ENCODE peak calls at places on chromosomes 7 and 10, in four cellular contexts. X is fibroblast of pulmonary artery, A is HFF-Myc, C is PC-3. J is an unnamed sample.

GRCh38 chr10:85124592-85124991 is 796.2 kb downstream of the CCSER2 start:
- DNase-seq in X (no peak), A (no peak), C (no peak), J (no peak)

GRCh38 chr7:27961255-27961654 is 219.3 kb downstream of the JAZF1 start:
- DNase-seq in X (peak; percentile 16), A (no peak), C (peak; percentile 79), J (peak; percentile 12)

GRCh38 chr7:44279286-44279685 is 46.1 kb downstream of the CAMK2B start:
- DNase-seq in X (no peak), A (no peak), C (no peak), J (no peak)

GRCh38 chr10:48478469-48478868 is 126.4 kb downstream of the ARHGAP22 start:
- DNase-seq in X (no peak), A (no peak), C (no peak), J (no peak)

GRCh38 chr10:120732067-120732466 is 119.1 kb upstream of the WDR11 start:
- DNase-seq in X (peak; percentile 23), A (no peak), C (peak; percentile 94), J (no peak)

GRCh38 chr7:54841772-54842707 is 83.0 kb upstream of the SEC61G start:
- DNase-seq in X (peak; percentile 64), A (peak; percentile 37), C (peak; percentile 60), J (peak; percentile 69)

GRCh38 chr10:115710136-115710535 is 562.9 kb downstream of the GFRA1 start:
- DNase-seq in X (no peak), A (no peak), C (no peak), J (no peak)

GRCh38 chr7:30146127-30146612 is 11.4 kb downstream of the MTURN start:
- DNase-seq in X (peak; percentile 21), A (no peak), C (no peak), J (no peak)

GRCh38 chr10:92756233-92757065 is 66.7 kb downstream of the HHEX start:
- DNase-seq in X (peak; percentile 31), A (no peak), C (no peak), J (no peak)

GRCh38 chr7:129169705-129170319 is 18.6 kb upstream of the SMO start:
- DNase-seq in X (no peak), A (no peak), C (no peak), J (no peak)

GRCh38 chr7:129166745-129167144 is 21.7 kb upstream of the SMO start:
- DNase-seq in X (no peak), A (no peak), C (no peak), J (no peak)

GRCh38 chr7:129169171-129169643 is 19.2 kb upstream of the SMO start:
- DNase-seq in X (no peak), A (no peak), C (no peak), J (no peak)

GRCh38 chr7:129170373-129171021 is 17.9 kb upstream of the SMO start:
- DNase-seq in X (no peak), A (no peak), C (no peak), J (no peak)

DNA sequence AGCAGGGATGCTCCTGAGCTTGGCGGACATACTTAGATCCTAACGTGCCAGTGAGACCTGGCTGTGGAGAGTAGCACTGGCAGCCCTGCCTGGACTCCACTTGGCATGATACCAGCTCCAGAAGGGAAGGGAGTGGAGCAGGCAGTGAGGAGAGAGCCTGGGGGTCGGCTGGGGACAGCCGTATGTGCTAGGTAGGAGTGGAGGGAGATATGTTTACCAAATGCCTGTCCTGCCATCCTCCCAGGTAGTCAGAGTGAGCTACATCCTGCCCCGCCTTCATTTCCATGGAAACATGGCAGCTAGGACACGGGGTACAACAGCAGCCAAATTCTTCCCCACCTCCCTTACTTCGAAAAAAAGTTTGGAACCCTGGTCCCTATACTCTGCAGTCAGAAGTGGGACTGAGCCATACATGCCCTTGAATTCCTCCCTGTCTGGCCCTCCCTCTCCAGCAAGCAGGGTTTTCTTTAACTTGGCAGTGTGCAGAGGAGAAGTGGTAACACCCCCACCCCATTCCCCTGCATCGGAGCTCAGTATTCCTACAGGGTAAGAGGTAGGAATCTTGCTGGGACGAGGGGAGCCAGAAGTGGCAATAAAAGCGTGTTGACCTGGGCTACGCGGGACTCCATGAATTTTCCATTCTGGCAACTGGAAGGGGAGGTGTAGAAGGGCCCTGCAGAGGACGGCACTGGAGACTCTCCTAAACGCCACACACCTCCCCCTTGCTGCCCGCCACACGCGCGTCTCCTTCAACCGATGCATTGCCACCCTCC is 20.0 kb upstream of the SMO start:
- DNase-seq in X (no peak), A (no peak), C (no peak), J (no peak)
- TF ChIP-seq CTCF in X (no peak), A (no peak), C (no peak), J (no peak)

DNA sequence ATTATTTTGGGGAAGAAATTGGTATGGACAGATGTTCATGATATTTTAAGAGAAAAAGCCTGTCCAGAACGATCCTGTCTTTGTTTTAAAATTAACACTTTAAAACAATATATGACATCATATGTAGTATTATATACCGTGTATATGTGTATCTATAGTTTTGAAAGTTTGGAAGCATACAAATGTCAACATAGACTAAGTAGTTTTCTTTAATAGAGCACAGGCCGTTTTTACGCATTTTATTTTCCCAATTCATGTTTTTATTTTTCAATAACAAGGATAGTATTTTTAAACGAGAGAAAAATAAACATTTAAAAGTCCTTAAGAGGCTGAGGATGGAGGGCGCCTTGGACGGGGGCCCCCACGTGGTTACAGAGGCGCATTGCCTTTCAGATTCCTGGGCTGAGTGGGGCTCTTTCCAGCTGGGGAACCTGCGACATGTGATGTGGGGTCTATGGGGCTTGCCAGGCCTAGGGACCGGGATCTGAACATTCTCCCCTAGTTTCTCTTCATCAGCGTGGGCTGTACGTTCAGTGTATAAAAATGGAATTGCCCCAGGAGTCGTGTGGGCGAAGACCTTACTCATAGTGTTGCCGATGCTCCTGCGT is 127.8 kb upstream of the ZNF746 start:
- DNase-seq in X (peak; percentile 64), A (peak; percentile 21), C (peak; percentile 61), J (no peak)
- H3K4me3 ChIP-seq in X (peak overlapping the region; percentile 72), A (peak overlapping the region; percentile 74), C (peak overlapping the region; percentile 99), J (peak overlapping the region; percentile 91)

GRCh38 chr10:14954001-14954770 is at the start of gene DCLRE1C:
- DNase-seq in X (peak; percentile 86), A (peak; percentile 83), C (peak; percentile 82), J (peak; percentile 29)

GRCh38 chr10:14954934-14955333 is 1.0 kb upstream of the DCLRE1C start:
- DNase-seq in X (no peak), A (no peak), C (no peak), J (no peak)

GRCh38 chr10:14949291-14949690 is 4.6 kb downstream of the DCLRE1C start:
- DNase-seq in X (no peak), A (no peak), C (no peak), J (no peak)

GRCh38 chr10:14952851-14953451 is 945 bp downstream of the DCLRE1C start:
- DNase-seq in X (no peak), A (no peak), C (no peak), J (no peak)

DNA sequence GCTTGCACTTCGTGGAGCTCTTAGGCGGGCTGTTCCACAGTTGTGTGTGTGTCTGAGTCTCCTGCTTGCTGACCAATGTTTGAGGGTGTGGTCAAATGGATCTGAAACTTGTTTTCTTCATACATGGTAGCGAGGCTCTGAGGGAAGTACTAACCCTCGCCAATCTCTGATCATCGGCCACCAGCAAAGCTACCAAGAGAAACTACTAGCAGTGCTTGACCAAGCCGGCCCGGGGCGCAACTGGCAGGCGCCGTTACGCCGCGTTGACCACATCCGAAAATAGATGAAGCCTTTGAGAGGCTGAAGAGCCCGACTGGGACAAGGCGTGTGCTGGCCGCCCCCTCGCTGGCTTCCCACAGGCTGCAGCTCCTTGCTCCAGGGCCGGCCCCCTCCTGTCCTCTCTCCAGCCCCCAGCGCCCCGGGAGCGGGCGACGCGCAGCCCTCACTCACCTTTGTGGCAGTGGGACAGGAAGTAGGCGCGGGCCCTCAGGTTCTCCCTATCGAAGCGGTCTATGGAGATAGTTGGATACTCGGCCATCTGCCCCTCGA is 370 bp downstream of the DCLRE1C start:
- DNase-seq in X (peak; percentile 62), A (peak; percentile 16), C (peak; percentile 12), J (no peak)
- TF ChIP-seq CTCF in X (peak; percentile 20), A (no peak), C (no peak), J (peak; percentile 10)

GRCh38 chr7:25429731-25430130 is 201.4 kb upstream of the NPVF start:
- DNase-seq in X (no peak), A (no peak), C (no peak), J (no peak)
- H3K4me3 ChIP-seq in X (no peak overlapping the region), A (no peak overlapping the region), C (no peak overlapping the region), J (no peak overlapping the region)

GRCh38 chr10:83678850-83679249 is 460.5 kb upstream of the GHITM start:
- DNase-seq in X (no peak), A (no peak), C (no peak), J (no peak)

GRCh38 chr10:83682399-83682798 is 456.9 kb upstream of the GHITM start:
- DNase-seq in X (no peak), A (no peak), C (no peak), J (no peak)

GRCh38 chr10:83680470-83680891 is 458.8 kb upstream of the GHITM start:
- DNase-seq in X (no peak), A (no peak), C (no peak), J (no peak)

GRCh38 chr10:83677795-83678194 is 461.5 kb upstream of the GHITM start:
- DNase-seq in X (peak; percentile 4), A (no peak), C (no peak), J (no peak)
- TF ChIP-seq CTCF in X (no peak), A (no peak), C (no peak), J (no peak)

GRCh38 chr10:102410427-102411073 is 8.0 kb downstream of the PSD start:
- DNase-seq in X (no peak), A (no peak), C (no peak), J (no peak)

GRCh38 chr10:102407641-102407943 is 11.0 kb downstream of the PSD start:
- DNase-seq in X (no peak), A (no peak), C (no peak), J (no peak)

GRCh38 chr10:102409604-102410426 is 8.8 kb downstream of the PSD start:
- DNase-seq in X (no peak), A (no peak), C (no peak), J (no peak)

GRCh38 chr10:102408081-102408727 is 10.4 kb downstream of the PSD start:
- DNase-seq in X (no peak), A (no peak), C (no peak), J (no peak)

GRCh38 chr10:102408728-102409603 is 9.6 kb downstream of the PSD start:
- DNase-seq in X (peak; percentile 42), A (no peak), C (no peak), J (no peak)
- H3K4me3 ChIP-seq in X (peak overlapping the region; percentile 44), A (peak overlapping the region; percentile 21), C (no peak overlapping the region), J (peak overlapping the region; percentile 52)

DNA sequence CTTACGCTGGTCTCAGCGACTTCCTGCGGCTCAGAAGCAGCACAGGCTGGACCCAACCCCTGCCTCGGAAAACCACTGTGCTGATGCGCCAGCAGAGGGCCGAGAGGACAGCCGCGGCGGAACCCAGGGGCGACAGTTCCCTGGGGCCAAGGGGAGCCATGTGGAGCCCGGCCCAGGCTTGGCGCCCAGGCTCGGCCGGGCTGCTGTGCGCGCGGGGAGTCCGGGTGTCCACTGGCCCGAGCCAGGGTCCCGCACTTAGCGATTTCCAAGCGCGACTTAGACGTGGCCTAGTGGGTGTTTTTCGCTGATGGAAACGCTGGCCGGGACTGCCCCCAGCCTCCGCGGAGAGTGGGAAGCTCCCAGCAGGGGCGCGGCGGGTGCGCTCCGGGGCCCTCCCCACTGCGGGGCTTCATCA is 18.6 kb upstream of the ZNF32 start:
- DNase-seq in X (peak; percentile 29), A (no peak), C (no peak), J (no peak)
- TF ChIP-seq CTCF in X (peak; percentile 39), A (peak; percentile 38), C (no peak), J (peak; percentile 58)

GRCh38 chr10:89615105-89615504 is 29.9 kb downstream of the PANK1 start:
- DNase-seq in X (no peak), A (no peak), C (no peak), J (no peak)
- H3K4me3 ChIP-seq in X (no peak overlapping the region), A (no peak overlapping the region), C (no peak overlapping the region), J (no peak overlapping the region)

J was measured in AG04449.